ENCODE peak calls at places on chromosomes 7 and 10, in ten cellular contexts. One of them, this sample, is unnamed.

GRCh38 chr10:47113907-47114500 is 186.0 kb upstream of the GDF10 start:
- DNase-seq in GM12865: no peak
- DNase-seq in cardiac muscle cell: no peak
- DNase-seq in fibroblast of mammary gland: no peak
- DNase-seq in left ventricle myocardium inferior: no peak
- DNase-seq in lower lobe of right lung: no peak
- DNase-seq in AG04449: no peak
- DNase-seq in heart right ventricle: no peak
- DNase-seq in A549: no peak
- DNase-seq in fibroblast of pulmonary artery: no peak
- DNase-seq in this sample: no peak

GRCh38 chr7:69598487-69599148 is 343 bp downstream of the AUTS2 start:
- DNase-seq in GM12865: no peak
- DNase-seq in cardiac muscle cell: no peak
- DNase-seq in fibroblast of mammary gland: peak
- DNase-seq in left ventricle myocardium inferior: no peak
- DNase-seq in lower lobe of right lung: no peak
- DNase-seq in AG04449: no peak
- DNase-seq in heart right ventricle: peak
- DNase-seq in A549: no peak
- DNase-seq in fibroblast of pulmonary artery: no peak
- DNase-seq in this sample: no peak

GRCh38 chr7:70193514-70193913 is 595.2 kb downstream of the AUTS2 start:
- DNase-seq in GM12865: peak
- DNase-seq in cardiac muscle cell: peak
- DNase-seq in fibroblast of mammary gland: peak
- DNase-seq in left ventricle myocardium inferior: no peak
- DNase-seq in lower lobe of right lung: no peak
- DNase-seq in AG04449: no peak
- DNase-seq in heart right ventricle: no peak
- DNase-seq in A549: peak
- DNase-seq in fibroblast of pulmonary artery: peak
- DNase-seq in this sample: peak

GRCh38 chr10:124354411-124355382 is 64.0 kb downstream of the OAT start:
- DNase-seq in GM12865: peak
- DNase-seq in cardiac muscle cell: peak
- DNase-seq in fibroblast of mammary gland: peak
- DNase-seq in left ventricle myocardium inferior: peak
- DNase-seq in lower lobe of right lung: peak
- DNase-seq in AG04449: no peak
- DNase-seq in heart right ventricle: peak
- DNase-seq in A549: peak
- DNase-seq in fibroblast of pulmonary artery: peak
- DNase-seq in this sample: no peak

GRCh38 chr10:23373156-23373555 is 28.6 kb upstream of the C10orf67 start:
- DNase-seq in GM12865: no peak
- DNase-seq in cardiac muscle cell: no peak
- DNase-seq in fibroblast of mammary gland: no peak
- DNase-seq in left ventricle myocardium inferior: no peak
- DNase-seq in lower lobe of right lung: no peak
- DNase-seq in AG04449: no peak
- DNase-seq in heart right ventricle: no peak
- DNase-seq in A549: no peak
- DNase-seq in fibroblast of pulmonary artery: no peak
- DNase-seq in this sample: no peak

GRCh38 chr10:86960003-86960862 is 1.8 kb downstream of the SNCG start:
- DNase-seq in GM12865: peak
- DNase-seq in cardiac muscle cell: peak
- DNase-seq in fibroblast of mammary gland: peak
- DNase-seq in left ventricle myocardium inferior: peak
- DNase-seq in lower lobe of right lung: peak
- DNase-seq in AG04449: no peak
- DNase-seq in heart right ventricle: no peak
- DNase-seq in A549: peak
- DNase-seq in fibroblast of pulmonary artery: peak
- DNase-seq in this sample: no peak

GRCh38 chr10:108434818-108435217 is 1270.3 kb upstream of the SORCS1 start:
- DNase-seq in GM12865: no peak
- DNase-seq in cardiac muscle cell: no peak
- DNase-seq in fibroblast of mammary gland: no peak
- DNase-seq in left ventricle myocardium inferior: no peak
- DNase-seq in lower lobe of right lung: no peak
- DNase-seq in AG04449: no peak
- DNase-seq in heart right ventricle: no peak
- DNase-seq in A549: no peak
- DNase-seq in fibroblast of pulmonary artery: no peak
- DNase-seq in this sample: no peak

GRCh38 chr10:52777414-52777813 is 4.8 kb upstream of the MBL2 start:
- DNase-seq in GM12865: no peak
- DNase-seq in cardiac muscle cell: no peak
- DNase-seq in fibroblast of mammary gland: no peak
- DNase-seq in left ventricle myocardium inferior: no peak
- DNase-seq in lower lobe of right lung: no peak
- DNase-seq in AG04449: no peak
- DNase-seq in heart right ventricle: no peak
- DNase-seq in A549: no peak
- DNase-seq in fibroblast of pulmonary artery: no peak
- DNase-seq in this sample: no peak

GRCh38 chr7:128830231-128831177 is at the start of gene FLNC:
- DNase-seq in GM12865: no peak
- DNase-seq in cardiac muscle cell: peak
- DNase-seq in fibroblast of mammary gland: peak
- DNase-seq in left ventricle myocardium inferior: peak
- DNase-seq in lower lobe of right lung: no peak
- DNase-seq in AG04449: no peak
- DNase-seq in heart right ventricle: peak
- DNase-seq in A549: no peak
- DNase-seq in fibroblast of pulmonary artery: peak
- DNase-seq in this sample: no peak

GRCh38 chr7:127618042-127618441 is at the start of gene PAX4:
- DNase-seq in GM12865: no peak
- DNase-seq in cardiac muscle cell: no peak
- DNase-seq in fibroblast of mammary gland: no peak
- DNase-seq in left ventricle myocardium inferior: no peak
- DNase-seq in lower lobe of right lung: no peak
- DNase-seq in AG04449: no peak
- DNase-seq in heart right ventricle: no peak
- DNase-seq in A549: no peak
- DNase-seq in fibroblast of pulmonary artery: no peak
- DNase-seq in this sample: no peak

GRCh38 chr7:8214162-8214897 is 47.6 kb downstream of the ICA1 start:
- DNase-seq in GM12865: no peak
- DNase-seq in cardiac muscle cell: no peak
- DNase-seq in fibroblast of mammary gland: peak
- DNase-seq in left ventricle myocardium inferior: no peak
- DNase-seq in lower lobe of right lung: no peak
- DNase-seq in AG04449: no peak
- DNase-seq in heart right ventricle: no peak
- DNase-seq in A549: no peak
- DNase-seq in fibroblast of pulmonary artery: no peak
- DNase-seq in this sample: no peak

GRCh38 chr7:131859162-131859821 is 302.9 kb upstream of the PODXL start:
- DNase-seq in GM12865: peak
- DNase-seq in cardiac muscle cell: peak
- DNase-seq in fibroblast of mammary gland: peak
- DNase-seq in left ventricle myocardium inferior: peak
- DNase-seq in lower lobe of right lung: peak
- DNase-seq in AG04449: peak
- DNase-seq in heart right ventricle: peak
- DNase-seq in A549: peak
- DNase-seq in fibroblast of pulmonary artery: peak
- DNase-seq in this sample: peak

DNA sequence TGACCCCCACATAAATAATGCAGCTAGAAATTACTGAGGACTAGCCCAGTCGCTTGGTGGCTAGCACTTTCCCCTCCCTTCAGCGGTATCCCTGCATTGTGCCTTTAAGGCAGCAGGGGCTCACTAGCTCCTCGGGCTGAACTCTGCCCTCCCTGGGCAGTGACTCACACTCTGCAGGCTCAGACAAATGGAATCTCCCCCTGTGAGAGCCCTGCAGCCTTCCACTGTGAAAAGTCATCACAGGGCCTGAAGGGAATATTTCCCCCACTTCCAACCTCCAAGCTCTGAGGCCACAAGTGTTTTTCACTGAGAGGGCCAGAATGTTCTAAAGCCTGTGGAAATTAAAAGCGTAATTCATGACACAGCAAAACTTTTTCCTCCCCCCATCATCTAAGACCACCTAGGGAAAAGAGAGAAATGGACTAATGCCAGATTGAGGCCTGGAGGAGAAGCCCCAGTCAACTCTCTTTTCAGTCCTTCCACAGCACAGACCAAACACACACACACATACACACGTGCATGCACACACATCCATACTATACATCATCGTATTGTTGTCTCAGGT is 93.6 kb upstream of the COL1A2 start:
- DNase-seq in GM12865: no peak
- DNase-seq in cardiac muscle cell: peak
- DNase-seq in fibroblast of mammary gland: peak
- DNase-seq in left ventricle myocardium inferior: peak
- DNase-seq in lower lobe of right lung: peak
- DNase-seq in AG04449: no peak
- DNase-seq in heart right ventricle: peak
- DNase-seq in A549: peak
- DNase-seq in fibroblast of pulmonary artery: peak
- DNase-seq in this sample: peak
- H3K4me3 ChIP-seq in GM12865: no peak
- H3K4me3 ChIP-seq in cardiac muscle cell: no peak
- H3K4me3 ChIP-seq in fibroblast of mammary gland: peak
- H3K4me3 ChIP-seq in left ventricle myocardium inferior: no peak
- H3K4me3 ChIP-seq in lower lobe of right lung: no peak
- H3K4me3 ChIP-seq in AG04449: peak
- H3K4me3 ChIP-seq in heart right ventricle: no peak
- H3K4me3 ChIP-seq in A549: no peak
- H3K4me3 ChIP-seq in fibroblast of pulmonary artery: peak
- H3K4me3 ChIP-seq in this sample: no peak

DNA sequence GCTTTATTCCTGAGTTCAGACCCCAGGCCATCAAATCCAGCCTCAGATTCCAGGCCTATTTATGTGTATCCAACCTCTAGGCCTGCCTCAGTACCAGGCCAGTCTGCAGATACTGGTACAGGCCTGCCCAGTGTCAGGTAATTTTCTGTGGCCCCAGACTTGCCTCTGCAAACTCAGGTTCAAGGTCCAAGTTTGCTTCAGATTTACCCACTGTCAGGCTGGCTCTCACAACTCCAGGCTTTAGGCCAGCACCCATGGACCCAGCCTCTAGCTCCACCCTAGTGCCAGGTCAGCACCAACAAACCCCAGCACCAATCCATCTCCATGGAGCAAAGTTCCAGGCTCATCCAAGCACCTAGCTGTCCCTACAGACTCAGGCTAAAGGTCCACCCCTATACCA is 169.7 kb downstream of the ITGB1 start:
- DNase-seq in GM12865: no peak
- DNase-seq in cardiac muscle cell: no peak
- DNase-seq in fibroblast of mammary gland: no peak
- DNase-seq in left ventricle myocardium inferior: no peak
- DNase-seq in lower lobe of right lung: no peak
- DNase-seq in AG04449: no peak
- DNase-seq in heart right ventricle: no peak
- DNase-seq in A549: no peak
- DNase-seq in fibroblast of pulmonary artery: no peak
- DNase-seq in this sample: no peak
- TF ChIP-seq CTCF in GM12865: no peak
- TF ChIP-seq CTCF in cardiac muscle cell: no peak
- TF ChIP-seq CTCF in fibroblast of mammary gland: no peak
- TF ChIP-seq CTCF in left ventricle myocardium inferior: no peak
- TF ChIP-seq CTCF in lower lobe of right lung: no peak
- TF ChIP-seq CTCF in AG04449: no peak
- TF ChIP-seq CTCF in heart right ventricle: no peak
- TF ChIP-seq CTCF in A549: no peak
- TF ChIP-seq CTCF in fibroblast of pulmonary artery: no peak
- TF ChIP-seq CTCF in this sample: no peak

DNA sequence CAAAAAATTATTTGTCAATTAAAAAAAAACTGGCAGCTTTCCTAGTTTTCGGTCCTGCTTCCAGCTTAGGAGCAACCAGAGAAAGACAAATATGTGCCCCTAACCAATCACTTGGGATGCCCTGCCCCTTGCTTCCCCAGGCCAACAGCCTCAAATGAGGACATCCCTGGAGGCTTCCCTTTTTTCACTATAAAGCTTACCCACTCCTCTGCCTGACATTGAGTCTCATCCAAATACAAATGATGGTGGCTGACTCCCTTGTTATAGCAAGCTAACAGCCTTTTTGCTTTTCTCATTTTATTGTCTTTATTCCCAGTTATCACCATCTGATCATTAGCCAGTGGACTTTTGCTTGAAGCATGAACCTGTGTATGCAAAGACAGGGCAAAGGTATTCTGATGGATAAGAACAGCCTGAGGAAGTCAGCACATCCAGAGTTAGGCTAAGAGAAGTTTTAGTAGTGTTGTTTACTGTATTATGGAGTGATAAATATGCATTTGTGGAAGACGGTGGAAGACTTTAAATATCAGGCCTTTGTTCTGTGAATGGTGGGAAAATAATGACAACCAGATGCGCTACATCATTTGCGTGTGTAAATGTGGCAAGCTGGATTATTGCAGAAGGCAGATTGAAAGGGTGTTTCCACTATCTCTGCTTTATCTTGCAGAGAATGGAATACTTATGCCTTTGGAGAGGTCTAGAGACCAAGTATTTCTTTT is 1.7 kb upstream of the CCM2 start:
- DNase-seq in GM12865: no peak
- DNase-seq in cardiac muscle cell: no peak
- DNase-seq in fibroblast of mammary gland: no peak
- DNase-seq in left ventricle myocardium inferior: no peak
- DNase-seq in lower lobe of right lung: no peak
- DNase-seq in AG04449: no peak
- DNase-seq in heart right ventricle: no peak
- DNase-seq in A549: no peak
- DNase-seq in fibroblast of pulmonary artery: no peak
- DNase-seq in this sample: no peak
- H3K4me3 ChIP-seq in GM12865: peak
- H3K4me3 ChIP-seq in cardiac muscle cell: no peak
- H3K4me3 ChIP-seq in fibroblast of mammary gland: no peak
- H3K4me3 ChIP-seq in left ventricle myocardium inferior: peak
- H3K4me3 ChIP-seq in lower lobe of right lung: peak
- H3K4me3 ChIP-seq in AG04449: no peak
- H3K4me3 ChIP-seq in heart right ventricle: no peak
- H3K4me3 ChIP-seq in A549: peak
- H3K4me3 ChIP-seq in fibroblast of pulmonary artery: no peak
- H3K4me3 ChIP-seq in this sample: peak

DNA sequence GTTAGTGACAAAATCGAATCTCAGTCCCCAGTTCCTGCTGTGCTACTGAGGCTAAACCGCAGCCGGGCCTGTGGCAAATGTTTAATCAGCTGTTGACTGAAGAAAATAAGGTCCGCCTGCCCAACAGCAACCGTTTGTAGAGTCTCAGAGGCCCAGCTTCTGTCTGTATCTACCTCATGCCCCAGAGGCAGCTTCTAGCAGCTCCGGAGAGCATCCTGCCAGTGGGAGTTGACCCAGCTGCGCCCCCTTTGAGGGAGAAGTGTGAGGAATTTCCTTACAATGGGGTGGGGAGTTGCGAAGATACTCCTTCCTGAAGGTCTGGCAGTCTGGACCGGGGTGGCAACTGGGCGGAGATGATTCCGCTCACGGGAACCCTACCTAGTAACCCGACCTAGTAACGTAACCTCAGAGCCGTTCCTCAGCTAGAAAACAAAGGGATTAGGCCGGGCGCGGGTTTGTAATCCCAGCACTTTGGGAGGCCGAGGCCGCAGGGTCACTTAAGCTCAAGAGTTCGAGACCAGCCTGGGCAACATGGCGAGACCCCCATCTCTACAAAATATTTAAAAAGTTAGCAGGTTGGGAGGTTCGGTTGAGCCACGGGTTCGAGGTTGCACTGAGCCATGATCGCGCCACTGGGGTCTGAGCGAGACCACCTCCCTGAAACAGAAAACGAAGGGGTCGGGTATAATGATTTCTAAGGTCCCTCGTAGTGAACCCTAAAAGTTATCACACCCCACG is 846 bp upstream of the ZNF775 start:
- DNase-seq in GM12865: peak
- DNase-seq in cardiac muscle cell: peak
- DNase-seq in fibroblast of mammary gland: peak
- DNase-seq in left ventricle myocardium inferior: peak
- DNase-seq in lower lobe of right lung: no peak
- DNase-seq in AG04449: no peak
- DNase-seq in heart right ventricle: no peak
- DNase-seq in A549: peak
- DNase-seq in fibroblast of pulmonary artery: peak
- DNase-seq in this sample: no peak
- TF ChIP-seq CTCF in GM12865: peak
- TF ChIP-seq CTCF in cardiac muscle cell: peak
- TF ChIP-seq CTCF in fibroblast of mammary gland: peak
- TF ChIP-seq CTCF in left ventricle myocardium inferior: peak
- TF ChIP-seq CTCF in lower lobe of right lung: peak
- TF ChIP-seq CTCF in AG04449: peak
- TF ChIP-seq CTCF in heart right ventricle: no peak
- TF ChIP-seq CTCF in A549: peak
- TF ChIP-seq CTCF in fibroblast of pulmonary artery: peak
- TF ChIP-seq CTCF in this sample: peak

This sample was measured in epithelial cell of proximal tubule.